ENCODE peak calls at places on chromosomes 13 and 19, in six cellular contexts. T, B, K, N, D and Q are unnamed samples. For H3K36me3, the result is how much of the 10 kb centered on the place peaks cover.

GRCh38 chr13:36432106-36432544 is at the start of gene CCNA1:
- DNase-seq in T (peak), B (no peak), K (no peak), N (peak), D (no peak), Q (peak)

GRCh38 chr13:97810152-97810551 is 143.3 kb upstream of the IPO5 start:
- DNase-seq in T (no peak), B (peak), K (peak), N (peak), D (no peak), Q (no peak)

GRCh38 chr19:4372630-4373367 is 27.5 kb downstream of the SH3GL1 start:
- DNase-seq in T (no peak), B (no peak), K (no peak), N (no peak), D (no peak), Q (no peak)

GRCh38 chr19:54114340-54114826 is 1.1 kb downstream of the TFPT start:
- DNase-seq in T (peak), B (peak), K (no peak), N (peak), D (no peak), Q (peak)

GRCh38 chr13:81275666-81276258 is 934.8 kb upstream of the SPRY2 start:
- DNase-seq in T (no peak), B (no peak), K (no peak), N (peak), D (no peak), Q (no peak)

GRCh38 chr13:31767175-31767900 is 28.0 kb downstream of the RXFP2 start:
- DNase-seq in T (no peak), B (no peak), K (no peak), N (no peak), D (peak), Q (no peak)

GRCh38 chr13:82458169-82458568 is 1424.1 kb downstream of the SLITRK1 start:
- DNase-seq in T (no peak), B (no peak), K (no peak), N (no peak), D (no peak), Q (no peak)

GRCh38 chr13:25136872-25137623 is 35.0 kb downstream of the AMER2 start:
- DNase-seq in T (no peak), B (no peak), K (no peak), N (peak), D (no peak), Q (no peak)

GRCh38 chr19:2888739-2889224 is 11.9 kb upstream of the ZNF57 start:
- DNase-seq in T (no peak), B (no peak), K (no peak), N (peak), D (peak), Q (peak)

GRCh38 chr13:55627221-55627620 is 1513.5 kb upstream of the PRR20A start:
- DNase-seq in T (no peak), B (no peak), K (no peak), N (no peak), D (no peak), Q (no peak)

GRCh38 chr13:49225358-49226042 is 5.4 kb downstream of the MLNR start:
- DNase-seq in T (peak), B (no peak), K (peak), N (no peak), D (no peak), Q (no peak)

GRCh38 chr19:28019901-28020300 is 1193.0 kb downstream of the UQCRFS1 start:
- DNase-seq in T (no peak), B (no peak), K (no peak), N (no peak), D (no peak), Q (no peak)

GRCh38 chr13:29527916-29528315 is 67.6 kb downstream of the SLC7A1 start:
- DNase-seq in T (no peak), B (no peak), K (no peak), N (no peak), D (no peak), Q (no peak)
- H3K36me3 ChIP-seq in T (half or more), B (under half), K (under half), N (under half), D (under half), Q (under half)

GRCh38 chr19:35248310-35249145 is at the start of gene LSR:
- DNase-seq in T (peak), B (no peak), K (peak), N (peak), D (peak), Q (peak)
- TF ChIP-seq POLR2AphosphoS5 in T (peak), B (no peak), K (peak), N (peak), D (no peak), Q (peak)

GRCh38 chr13:45208132-45208531 is 7.3 kb upstream of the KCTD4 start:
- DNase-seq in T (no peak), B (no peak), K (no peak), N (no peak), D (no peak), Q (no peak)
- H3K4me3 ChIP-seq in T (no peak), B (no peak), K (no peak), N (no peak), D (no peak), Q (no peak)

GRCh38 chr13:113322043-113322461 is 25.0 kb downstream of the LAMP1 start:
- DNase-seq in T (no peak), B (no peak), K (no peak), N (no peak), D (no peak), Q (no peak)

GRCh38 chr13:113322890-113323651 is 26.0 kb downstream of the LAMP1 start:
- DNase-seq in T (no peak), B (no peak), K (no peak), N (no peak), D (no peak), Q (no peak)

GRCh38 chr13:113325779-113326178 is 28.7 kb downstream of the LAMP1 start:
- DNase-seq in T (no peak), B (no peak), K (no peak), N (no peak), D (no peak), Q (no peak)

GRCh38 chr13:113324336-113324882 is 27.4 kb downstream of the LAMP1 start:
- DNase-seq in T (no peak), B (no peak), K (no peak), N (no peak), D (no peak), Q (no peak)

GRCh38 chr13:113323869-113324268 is 26.8 kb downstream of the LAMP1 start:
- DNase-seq in T (no peak), B (no peak), K (no peak), N (no peak), D (no peak), Q (no peak)
- H3K36me3 ChIP-seq in T (half or more), B (under half), K (under half), N (under half), D (under half), Q (half or more)

GRCh38 chr19:52139291-52140076 is at the start of gene ZNF616:
- DNase-seq in T (peak), B (peak), K (peak), N (peak), D (peak), Q (peak)
- TF ChIP-seq POLR2AphosphoS5 in T (peak), B (peak), K (peak), N (peak), D (peak), Q (peak)

DNA sequence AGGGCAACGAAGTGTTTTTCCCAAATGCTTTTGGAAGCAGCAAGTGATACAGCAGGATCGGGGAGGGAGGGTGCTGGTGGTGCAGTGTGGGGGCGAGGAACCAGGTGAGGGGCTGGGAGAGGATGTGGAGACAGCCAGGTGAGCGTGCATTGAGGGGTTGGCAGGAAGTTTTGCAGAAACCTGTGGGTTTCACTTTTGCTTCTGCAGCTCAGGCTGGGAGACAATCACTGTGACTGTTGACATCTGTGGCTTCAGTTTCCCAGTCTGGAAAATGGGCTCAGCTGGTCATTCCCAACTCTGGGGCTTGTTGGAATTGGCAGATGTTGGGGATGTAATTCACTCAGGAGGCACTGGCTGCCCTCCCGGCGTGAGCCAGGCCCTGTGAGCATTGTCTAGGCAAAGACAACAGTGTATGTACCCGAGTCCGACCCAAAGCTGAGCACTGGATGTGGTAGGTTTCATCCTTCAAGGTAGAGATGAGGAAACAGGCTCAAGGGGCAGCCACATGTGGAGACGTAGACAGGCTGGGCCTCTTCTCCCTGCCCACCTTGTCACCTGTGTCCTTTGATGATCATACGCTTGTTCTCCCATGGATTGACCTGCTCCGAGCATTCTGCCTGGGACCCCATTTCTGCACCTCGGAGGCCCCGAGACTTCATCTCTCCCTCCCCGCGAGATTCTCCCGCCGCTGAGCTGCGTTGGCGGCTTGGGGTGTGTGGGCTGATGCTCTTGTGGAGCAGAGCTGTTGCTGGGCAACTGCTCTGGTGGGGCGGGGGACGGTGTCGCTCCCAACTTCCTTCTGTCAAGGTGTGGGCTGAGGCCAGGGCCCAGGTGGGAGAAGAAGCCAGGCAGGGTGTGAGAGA is 21.9 kb downstream of the MAST3 start:
- DNase-seq in T (no peak), B (no peak), K (no peak), N (peak), D (no peak), Q (no peak)
- H3K4me3 ChIP-seq in T (peak), B (no peak), K (no peak), N (peak), D (peak), Q (no peak)

GRCh38 chr19:40237791-40238190 is 11.3 kb upstream of the CCNP start:
- DNase-seq in T (no peak), B (no peak), K (no peak), N (no peak), D (no peak), Q (no peak)
- H3K36me3 ChIP-seq in T (half or more), B (under half), K (under half), N (under half), D (under half), Q (half or more)